ENCODE peak calls at places on chromosomes 12 and 14, in nine cellular contexts. One of them, this sample, is unnamed.

GRCh38 chr12:54412786-54413185 is 6.3 kb downstream of the ITGA5 start:
- DNase-seq in heart left ventricle: no peak
- DNase-seq in neural crest cell: no peak
- DNase-seq in B cell: no peak
- DNase-seq in lung: no peak
- DNase-seq in CD8-positive, alpha-beta T cell: no peak
- DNase-seq in nephron progenitor cell: no peak
- DNase-seq in ascending aorta: no peak
- DNase-seq in endothelial cell: no peak
- DNase-seq in this sample: no peak

GRCh38 chr12:77746108-77746507 is 84.6 kb upstream of the NAV3 start:
- DNase-seq in heart left ventricle: no peak
- DNase-seq in neural crest cell: no peak
- DNase-seq in B cell: no peak
- DNase-seq in lung: no peak
- DNase-seq in CD8-positive, alpha-beta T cell: no peak
- DNase-seq in nephron progenitor cell: no peak
- DNase-seq in ascending aorta: no peak
- DNase-seq in endothelial cell: no peak
- DNase-seq in this sample: no peak

GRCh38 chr12:89372584-89373370 is 20.5 kb upstream of the DUSP6 start:
- DNase-seq in heart left ventricle: no peak
- DNase-seq in neural crest cell: no peak
- DNase-seq in B cell: no peak
- DNase-seq in lung: no peak
- DNase-seq in CD8-positive, alpha-beta T cell: no peak
- DNase-seq in nephron progenitor cell: no peak
- DNase-seq in ascending aorta: no peak
- DNase-seq in endothelial cell: no peak
- DNase-seq in this sample: no peak

GRCh38 chr14:77088219-77088618 is 9.8 kb upstream of the CIPC start:
- DNase-seq in heart left ventricle: no peak
- DNase-seq in neural crest cell: no peak
- DNase-seq in B cell: no peak
- DNase-seq in lung: peak; percentile 64
- DNase-seq in CD8-positive, alpha-beta T cell: peak; percentile 21
- DNase-seq in nephron progenitor cell: no peak
- DNase-seq in ascending aorta: peak; percentile 50
- DNase-seq in endothelial cell: no peak
- DNase-seq in this sample: no peak

GRCh38 chr12:48812389-48812788 is 5.9 kb upstream of the CACNB3 start:
- DNase-seq in heart left ventricle: no peak
- DNase-seq in neural crest cell: no peak
- DNase-seq in B cell: no peak
- DNase-seq in lung: no peak
- DNase-seq in CD8-positive, alpha-beta T cell: no peak
- DNase-seq in nephron progenitor cell: no peak
- DNase-seq in ascending aorta: no peak
- DNase-seq in endothelial cell: no peak
- DNase-seq in this sample: no peak

GRCh38 chr14:92651793-92652382 is 96.5 kb downstream of the LGMN start:
- DNase-seq in heart left ventricle: peak; percentile 54
- DNase-seq in neural crest cell: no peak
- DNase-seq in B cell: peak; percentile 64
- DNase-seq in lung: peak; percentile 54
- DNase-seq in CD8-positive, alpha-beta T cell: peak; percentile 59
- DNase-seq in nephron progenitor cell: no peak
- DNase-seq in ascending aorta: peak; percentile 80
- DNase-seq in endothelial cell: no peak
- DNase-seq in this sample: no peak

GRCh38 chr12:98635657-98636323 is 8.8 kb downstream of the IKBIP start:
- DNase-seq in heart left ventricle: no peak
- DNase-seq in neural crest cell: no peak
- DNase-seq in B cell: peak; percentile 52
- DNase-seq in lung: no peak
- DNase-seq in CD8-positive, alpha-beta T cell: no peak
- DNase-seq in nephron progenitor cell: no peak
- DNase-seq in ascending aorta: no peak
- DNase-seq in endothelial cell: no peak
- DNase-seq in this sample: no peak

GRCh38 chr12:81778719-81779118 is 19.6 kb upstream of the PPFIA2 start:
- DNase-seq in heart left ventricle: no peak
- DNase-seq in neural crest cell: no peak
- DNase-seq in B cell: no peak
- DNase-seq in lung: no peak
- DNase-seq in CD8-positive, alpha-beta T cell: no peak
- DNase-seq in nephron progenitor cell: no peak
- DNase-seq in ascending aorta: no peak
- DNase-seq in endothelial cell: no peak
- DNase-seq in this sample: no peak

GRCh38 chr14:99518441-99519346 is 37.5 kb downstream of the CCNK start:
- DNase-seq in heart left ventricle: peak; percentile 59
- DNase-seq in neural crest cell: peak; percentile 86
- DNase-seq in B cell: peak; percentile 72
- DNase-seq in lung: peak; percentile 76
- DNase-seq in CD8-positive, alpha-beta T cell: peak; percentile 80
- DNase-seq in nephron progenitor cell: peak; percentile 83
- DNase-seq in ascending aorta: peak; percentile 76
- DNase-seq in endothelial cell: peak; percentile 84
- DNase-seq in this sample: no peak

GRCh38 chr14:95141684-95142083 is 15.6 kb downstream of the DICER1 start:
- DNase-seq in heart left ventricle: no peak
- DNase-seq in neural crest cell: no peak
- DNase-seq in B cell: no peak
- DNase-seq in lung: no peak
- DNase-seq in CD8-positive, alpha-beta T cell: no peak
- DNase-seq in nephron progenitor cell: no peak
- DNase-seq in ascending aorta: no peak
- DNase-seq in endothelial cell: no peak
- DNase-seq in this sample: no peak

GRCh38 chr14:67532998-67533753 is at the start of gene PLEKHH1:
- DNase-seq in heart left ventricle: peak; percentile 80
- DNase-seq in neural crest cell: peak; percentile 65
- DNase-seq in B cell: no peak
- DNase-seq in lung: peak; percentile 65
- DNase-seq in CD8-positive, alpha-beta T cell: peak; percentile 35
- DNase-seq in nephron progenitor cell: peak; percentile 81
- DNase-seq in ascending aorta: peak; percentile 84
- DNase-seq in endothelial cell: peak; percentile 64
- DNase-seq in this sample: peak; percentile 16

GRCh38 chr12:49819786-49820185 is 8.4 kb downstream of the NCKAP5L start:
- DNase-seq in heart left ventricle: no peak
- DNase-seq in neural crest cell: no peak
- DNase-seq in B cell: no peak
- DNase-seq in lung: no peak
- DNase-seq in CD8-positive, alpha-beta T cell: no peak
- DNase-seq in nephron progenitor cell: no peak
- DNase-seq in ascending aorta: no peak
- DNase-seq in endothelial cell: no peak
- DNase-seq in this sample: no peak

GRCh38 chr12:131332224-131332623 is 378.5 kb downstream of the ADGRD1 start:
- DNase-seq in heart left ventricle: no peak
- DNase-seq in neural crest cell: no peak
- DNase-seq in B cell: no peak
- DNase-seq in lung: no peak
- DNase-seq in CD8-positive, alpha-beta T cell: no peak
- DNase-seq in nephron progenitor cell: no peak
- DNase-seq in ascending aorta: no peak
- DNase-seq in endothelial cell: no peak
- DNase-seq in this sample: no peak

GRCh38 chr12:67456281-67456918 is 187.2 kb downstream of the CAND1 start:
- DNase-seq in heart left ventricle: peak; percentile 30
- DNase-seq in neural crest cell: no peak
- DNase-seq in B cell: no peak
- DNase-seq in lung: no peak
- DNase-seq in CD8-positive, alpha-beta T cell: no peak
- DNase-seq in nephron progenitor cell: no peak
- DNase-seq in ascending aorta: no peak
- DNase-seq in endothelial cell: no peak
- DNase-seq in this sample: peak; percentile 78

GRCh38 chr12:108634225-108634795 is 616 bp upstream of the SELPLG start:
- DNase-seq in heart left ventricle: no peak
- DNase-seq in neural crest cell: no peak
- DNase-seq in B cell: peak; percentile 50
- DNase-seq in lung: peak; percentile 58
- DNase-seq in CD8-positive, alpha-beta T cell: peak; percentile 64
- DNase-seq in nephron progenitor cell: no peak
- DNase-seq in ascending aorta: no peak
- DNase-seq in endothelial cell: no peak
- DNase-seq in this sample: no peak

GRCh38 chr14:25411933-25412757 is 362.2 kb upstream of the STXBP6 start:
- DNase-seq in heart left ventricle: no peak
- DNase-seq in neural crest cell: peak; percentile 4
- DNase-seq in B cell: no peak
- DNase-seq in lung: no peak
- DNase-seq in CD8-positive, alpha-beta T cell: no peak
- DNase-seq in nephron progenitor cell: peak; percentile 30
- DNase-seq in ascending aorta: no peak
- DNase-seq in endothelial cell: peak; percentile 42
- DNase-seq in this sample: no peak

DNA sequence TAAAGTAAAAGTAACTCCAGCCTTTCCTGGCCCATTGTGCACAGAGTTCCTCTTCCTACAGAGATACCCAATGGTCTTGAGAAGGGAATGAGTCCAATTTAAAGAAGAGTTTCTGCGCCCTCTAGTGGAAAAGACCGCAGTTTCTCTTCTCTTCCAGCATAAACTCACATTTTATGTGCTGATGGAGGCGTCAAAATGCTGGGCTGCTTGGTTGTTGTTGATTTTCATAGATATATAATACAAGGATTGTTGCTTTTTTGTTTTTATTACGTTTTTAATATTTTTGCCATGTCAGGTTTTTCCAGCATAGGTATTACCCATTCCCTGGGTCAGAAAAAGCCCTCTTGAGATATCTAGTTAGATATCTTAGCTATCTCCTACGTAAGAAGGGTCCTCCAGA is 356.9 kb upstream of the STXBP6 start:
- DNase-seq in heart left ventricle: no peak
- DNase-seq in neural crest cell: peak; percentile 36
- DNase-seq in B cell: no peak
- DNase-seq in lung: no peak
- DNase-seq in CD8-positive, alpha-beta T cell: no peak
- DNase-seq in nephron progenitor cell: peak; percentile 53
- DNase-seq in ascending aorta: no peak
- DNase-seq in endothelial cell: peak; percentile 65
- DNase-seq in this sample: no peak
- TF ChIP-seq CTCF in heart left ventricle: peak; percentile 21
- TF ChIP-seq CTCF in neural crest cell: peak; percentile 71
- TF ChIP-seq CTCF in B cell: no peak
- TF ChIP-seq CTCF in lung: no peak
- TF ChIP-seq CTCF in CD8-positive, alpha-beta T cell: no peak
- TF ChIP-seq CTCF in nephron progenitor cell: peak; percentile 62
- TF ChIP-seq CTCF in ascending aorta: no peak
- TF ChIP-seq CTCF in endothelial cell: peak; percentile 75
- TF ChIP-seq CTCF in this sample: peak; percentile 0

GRCh38 chr14:51019089-51019488 is 74.8 kb upstream of the PYGL start:
- DNase-seq in heart left ventricle: no peak
- DNase-seq in neural crest cell: no peak
- DNase-seq in B cell: no peak
- DNase-seq in lung: no peak
- DNase-seq in CD8-positive, alpha-beta T cell: no peak
- DNase-seq in nephron progenitor cell: no peak
- DNase-seq in ascending aorta: no peak
- DNase-seq in endothelial cell: no peak
- DNase-seq in this sample: no peak

GRCh38 chr14:51023964-51024363 is 70.9 kb downstream of the TRIM9 start:
- DNase-seq in heart left ventricle: no peak
- DNase-seq in neural crest cell: no peak
- DNase-seq in B cell: no peak
- DNase-seq in lung: no peak
- DNase-seq in CD8-positive, alpha-beta T cell: no peak
- DNase-seq in nephron progenitor cell: no peak
- DNase-seq in ascending aorta: no peak
- DNase-seq in endothelial cell: no peak
- DNase-seq in this sample: peak; percentile 56

GRCh38 chr14:51022769-51023168 is 72.1 kb downstream of the TRIM9 start:
- DNase-seq in heart left ventricle: no peak
- DNase-seq in neural crest cell: no peak
- DNase-seq in B cell: no peak
- DNase-seq in lung: no peak
- DNase-seq in CD8-positive, alpha-beta T cell: no peak
- DNase-seq in nephron progenitor cell: no peak
- DNase-seq in ascending aorta: no peak
- DNase-seq in endothelial cell: no peak
- DNase-seq in this sample: no peak

GRCh38 chr14:51018521-51018920 is 74.2 kb upstream of the PYGL start:
- DNase-seq in heart left ventricle: no peak
- DNase-seq in neural crest cell: no peak
- DNase-seq in B cell: no peak
- DNase-seq in lung: no peak
- DNase-seq in CD8-positive, alpha-beta T cell: no peak
- DNase-seq in nephron progenitor cell: no peak
- DNase-seq in ascending aorta: no peak
- DNase-seq in endothelial cell: no peak
- DNase-seq in this sample: no peak

GRCh38 chr14:51020024-51020710 is 74.7 kb downstream of the TRIM9 start:
- DNase-seq in heart left ventricle: no peak
- DNase-seq in neural crest cell: no peak
- DNase-seq in B cell: no peak
- DNase-seq in lung: no peak
- DNase-seq in CD8-positive, alpha-beta T cell: no peak
- DNase-seq in nephron progenitor cell: peak; percentile 12
- DNase-seq in ascending aorta: no peak
- DNase-seq in endothelial cell: no peak
- DNase-seq in this sample: no peak
- TF ChIP-seq CTCF in heart left ventricle: no peak
- TF ChIP-seq CTCF in neural crest cell: no peak
- TF ChIP-seq CTCF in B cell: no peak
- TF ChIP-seq CTCF in lung: no peak
- TF ChIP-seq CTCF in CD8-positive, alpha-beta T cell: no peak
- TF ChIP-seq CTCF in nephron progenitor cell: no peak
- TF ChIP-seq CTCF in ascending aorta: no peak
- TF ChIP-seq CTCF in endothelial cell: no peak
- TF ChIP-seq CTCF in this sample: no peak

DNA sequence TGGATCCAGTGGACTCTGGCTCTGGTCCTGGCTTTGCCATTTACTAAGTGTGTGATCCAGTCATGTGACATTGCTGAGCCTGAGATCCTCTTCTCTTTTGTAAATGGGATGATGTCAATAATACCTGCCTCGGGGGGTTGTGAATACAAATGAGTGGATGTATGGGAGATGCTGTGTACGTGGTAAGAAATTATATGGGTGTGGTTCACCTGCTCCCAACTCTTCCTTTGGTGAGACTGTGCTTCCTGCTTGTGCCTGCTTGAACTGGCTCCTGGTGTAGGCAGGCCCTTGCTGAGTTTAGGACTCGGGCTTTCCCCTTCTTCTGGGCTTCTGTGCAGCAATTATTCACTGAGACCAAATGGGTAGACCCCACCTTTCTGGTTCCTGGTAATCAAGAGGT is 189.5 kb upstream of the FRMD6 start:
- DNase-seq in heart left ventricle: no peak
- DNase-seq in neural crest cell: no peak
- DNase-seq in B cell: no peak
- DNase-seq in lung: no peak
- DNase-seq in CD8-positive, alpha-beta T cell: no peak
- DNase-seq in nephron progenitor cell: no peak
- DNase-seq in ascending aorta: no peak
- DNase-seq in endothelial cell: no peak
- DNase-seq in this sample: no peak
- TF ChIP-seq CTCF in heart left ventricle: no peak
- TF ChIP-seq CTCF in neural crest cell: no peak
- TF ChIP-seq CTCF in B cell: no peak
- TF ChIP-seq CTCF in lung: no peak
- TF ChIP-seq CTCF in CD8-positive, alpha-beta T cell: no peak
- TF ChIP-seq CTCF in nephron progenitor cell: no peak
- TF ChIP-seq CTCF in ascending aorta: no peak
- TF ChIP-seq CTCF in endothelial cell: no peak
- TF ChIP-seq CTCF in this sample: no peak

GRCh38 chr12:53295070-53295890 is at the start of gene PFDN5:
- DNase-seq in heart left ventricle: peak; percentile 90
- DNase-seq in neural crest cell: peak; percentile 78
- DNase-seq in B cell: peak; percentile 91
- DNase-seq in lung: peak; percentile 90
- DNase-seq in CD8-positive, alpha-beta T cell: peak; percentile 87
- DNase-seq in nephron progenitor cell: peak; percentile 79
- DNase-seq in ascending aorta: peak; percentile 94
- DNase-seq in endothelial cell: peak; percentile 82
- DNase-seq in this sample: peak; percentile 78
- TF ChIP-seq CTCF in heart left ventricle: no peak
- TF ChIP-seq CTCF in neural crest cell: no peak
- TF ChIP-seq CTCF in B cell: no peak
- TF ChIP-seq CTCF in lung: no peak
- TF ChIP-seq CTCF in CD8-positive, alpha-beta T cell: no peak
- TF ChIP-seq CTCF in nephron progenitor cell: no peak
- TF ChIP-seq CTCF in ascending aorta: no peak
- TF ChIP-seq CTCF in endothelial cell: no peak
- TF ChIP-seq CTCF in this sample: no peak